ENCODE peak calls at places on chromosomes 3 and 15, in four cellular contexts. B is A673, M is endodermal cell, T is HCT116. V is an unnamed sample.

GRCh38 chr3:125194061-125194848 is 18.3 kb downstream of the SLC12A8 start:
- DNase-seq in B (no peak), M (no peak), T (no peak), V (no peak)

GRCh38 chr3:114454592-114455251 is 160.9 kb downstream of the TIGIT start:
- DNase-seq in B (peak; percentile 70), M (no peak), T (no peak), V (no peak)

GRCh38 chr3:170448530-170449110 is 30.0 kb downstream of the CLDN11 start:
- DNase-seq in B (no peak), M (no peak), T (no peak), V (no peak)

GRCh38 chr3:14266361-14266760 is 87.7 kb downstream of the LSM3 start:
- DNase-seq in B (no peak), M (no peak), T (no peak), V (no peak)

GRCh38 chr3:102181202-102181920 is 253.5 kb upstream of the ZPLD1 start:
- DNase-seq in B (peak; percentile 92), M (no peak), T (no peak), V (no peak)

GRCh38 chr15:44810237-44810636 is 73.9 kb downstream of the TRIM69 start:
- DNase-seq in B (no peak), M (no peak), T (no peak), V (no peak)

GRCh38 chr3:115518100-115518852 is 105.0 kb upstream of the GAP43 start:
- DNase-seq in B (peak; percentile 99), M (peak; percentile 60), T (peak; percentile 19), V (peak; percentile 91)

GRCh38 chr3:54198556-54198955 is 76.2 kb downstream of the CACNA2D3 start:
- DNase-seq in B (no peak), M (no peak), T (no peak), V (no peak)

GRCh38 chr3:152097770-152098169 is 171.0 kb upstream of the MBNL1 start:
- DNase-seq in B (no peak), M (no peak), T (no peak), V (no peak)

GRCh38 chr3:128323206-128324081 is 143.2 kb downstream of the DNAJB8 start:
- DNase-seq in B (no peak), M (peak; percentile 32), T (no peak), V (no peak)

GRCh38 chr3:138786788-138787276 is 47.9 kb downstream of the PIK3CB start:
- DNase-seq in B (no peak), M (no peak), T (no peak), V (no peak)

GRCh38 chr15:75673426-75674247 is 25.9 kb downstream of the SNX33 start:
- DNase-seq in B (no peak), M (no peak), T (no peak), V (no peak)

GRCh38 chr15:65305144-65305758 is 774 bp downstream of the RNU5B-1 start:
- DNase-seq in B (no peak), M (no peak), T (no peak), V (no peak)

GRCh38 chr3:77370413-77370812 is 330.5 kb downstream of the ROBO2 start:
- DNase-seq in B (peak; percentile 68), M (no peak), T (no peak), V (peak; percentile 28)

GRCh38 chr15:48825075-48825474 is 14.2 kb upstream of the CEP152 start:
- DNase-seq in B (no peak), M (no peak), T (no peak), V (no peak)

DNA sequence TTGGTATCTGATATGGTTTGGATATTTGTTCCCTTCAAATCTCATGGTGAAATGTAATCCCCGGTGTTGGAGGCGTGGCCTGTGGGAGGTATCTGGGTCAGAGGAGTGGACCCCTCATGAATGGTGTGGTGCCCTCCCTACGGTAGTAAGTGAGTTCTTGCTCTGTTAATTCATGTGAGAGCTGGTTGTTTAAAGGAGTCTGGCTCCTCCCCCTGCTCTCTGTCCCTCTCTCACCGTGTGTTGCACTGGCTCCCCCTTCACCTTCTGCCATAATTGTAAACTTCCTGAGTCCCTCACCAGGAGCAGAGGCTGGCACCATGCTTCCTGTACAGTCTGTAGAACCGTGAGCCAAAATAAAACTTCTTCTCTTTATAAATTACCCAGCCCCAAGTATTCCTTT is 246.9 kb upstream of the AGTR1 start:
- DNase-seq in B (peak; percentile 58), M (no peak), T (no peak), V (no peak)
- H3K27me3 ChIP-seq in B (no peaks in the 10 kb centered on the region), M (no peaks in the 10 kb centered on the region), T (no peaks in the 10 kb centered on the region), V (no peaks in the 10 kb centered on the region)

GRCh38 chr3:119463171-119464169 is at the start of gene TMEM39A:
- DNase-seq in B (peak; percentile 99), M (peak; percentile 99), T (peak; percentile 95), V (peak; percentile 88)
- TF ChIP-seq CTCF in B (no peak), M (peak; percentile 30), T (no peak), V (no peak)

DNA sequence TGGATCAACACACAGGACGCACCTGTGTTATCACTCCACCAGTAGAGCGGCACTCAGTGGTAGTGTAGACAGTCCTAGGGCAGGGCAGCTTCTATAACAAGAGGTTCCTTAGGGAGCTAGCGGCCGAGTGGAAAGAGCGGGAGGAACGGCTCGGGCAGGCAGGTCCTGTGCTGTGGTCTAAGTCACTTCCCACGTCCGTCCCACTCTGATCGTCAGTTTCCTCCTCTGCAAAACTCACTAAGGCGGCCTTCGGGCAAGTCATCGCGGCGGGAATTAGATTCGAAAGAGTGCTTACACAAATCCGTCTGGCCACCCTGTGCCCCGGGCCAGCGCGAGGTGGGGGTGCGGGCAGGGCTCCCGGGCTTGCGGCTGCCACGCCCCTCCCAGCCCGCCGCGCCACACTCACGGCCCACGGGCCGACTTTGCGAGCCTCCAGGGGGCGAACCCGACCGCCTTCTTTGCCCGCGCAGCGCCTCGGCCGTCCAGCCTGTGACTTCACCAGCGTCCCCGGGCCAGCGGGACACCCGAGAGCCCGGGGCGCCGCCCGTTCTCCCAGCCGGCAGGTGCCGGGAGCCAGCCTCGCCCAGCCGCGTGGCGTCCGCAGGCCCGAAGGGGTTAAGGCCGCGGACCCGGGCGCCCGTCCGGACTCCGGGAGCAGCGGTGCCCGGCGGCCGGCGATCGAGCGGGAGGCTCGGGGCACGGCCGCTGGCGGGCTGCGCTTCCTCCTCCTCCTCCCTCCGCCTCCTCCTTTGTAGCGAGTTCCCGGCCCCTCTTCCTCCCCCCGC is 426 bp upstream of the CORO2B start:
- DNase-seq in B (peak; percentile 70), M (peak; percentile 84), T (no peak), V (no peak)
- H3K27me3 ChIP-seq in B (no peaks in the 10 kb centered on the region), M (peaks cover 42% of the 10 kb centered on the region), T (no peaks in the 10 kb centered on the region), V (peaks cover 9% of the 10 kb centered on the region)

DNA sequence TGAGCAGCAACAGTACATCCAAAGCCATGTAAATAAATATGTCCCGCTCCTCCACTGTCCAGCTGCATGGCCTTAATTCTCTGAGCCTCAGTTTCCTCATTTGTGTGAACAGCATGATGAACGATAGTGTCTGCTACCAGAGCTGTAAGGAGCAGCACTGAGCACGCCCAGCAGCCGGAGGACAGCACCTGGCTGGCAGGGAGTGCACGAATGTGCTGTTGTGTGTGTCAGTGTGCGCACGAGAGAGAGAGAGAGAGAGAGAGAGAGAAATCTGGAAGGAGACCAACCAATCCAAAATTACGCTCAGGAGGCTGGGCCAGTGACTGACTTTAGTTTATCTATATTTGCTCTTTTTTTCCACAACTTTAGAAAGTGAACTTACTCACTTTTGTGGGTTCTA is 26.6 kb upstream of the PLXNA1 start:
- DNase-seq in B (no peak), M (no peak), T (no peak), V (no peak)
- TF ChIP-seq CTCF in B (no peak), M (no peak), T (no peak), V (no peak)

DNA sequence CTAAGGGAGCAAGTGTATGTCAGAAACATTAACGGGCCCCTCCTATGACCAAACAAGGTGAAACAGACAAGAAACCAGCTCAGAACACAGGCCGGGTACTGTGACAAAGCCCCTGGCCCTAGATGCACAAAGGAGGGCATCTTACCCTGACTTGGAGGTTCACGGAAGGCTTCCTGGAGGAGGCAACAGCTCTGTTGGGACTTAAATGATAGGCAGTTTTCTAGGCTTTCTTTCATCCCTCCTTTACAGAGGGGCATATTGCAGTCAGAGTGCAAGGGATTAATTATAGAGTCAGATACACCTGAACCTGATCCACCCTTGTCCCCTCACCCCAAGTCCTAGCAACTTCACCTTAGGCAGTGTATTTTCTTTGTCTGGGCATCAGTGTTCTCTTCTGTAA is 8.4 kb downstream of the EPHB3 start:
- DNase-seq in B (no peak), M (no peak), T (no peak), V (no peak)
- H3K27me3 ChIP-seq in B (no peaks in the 10 kb centered on the region), M (peaks cover 21% of the 10 kb centered on the region), T (no peaks in the 10 kb centered on the region), V (peaks cover 26% of the 10 kb centered on the region)

GRCh38 chr3:12756185-12756584 is 2.9 kb downstream of the TMEM40 start:
- DNase-seq in B (no peak), M (no peak), T (no peak), V (no peak)
- TF ChIP-seq CTCF in B (no peak), M (no peak), T (no peak), V (no peak)

DNA sequence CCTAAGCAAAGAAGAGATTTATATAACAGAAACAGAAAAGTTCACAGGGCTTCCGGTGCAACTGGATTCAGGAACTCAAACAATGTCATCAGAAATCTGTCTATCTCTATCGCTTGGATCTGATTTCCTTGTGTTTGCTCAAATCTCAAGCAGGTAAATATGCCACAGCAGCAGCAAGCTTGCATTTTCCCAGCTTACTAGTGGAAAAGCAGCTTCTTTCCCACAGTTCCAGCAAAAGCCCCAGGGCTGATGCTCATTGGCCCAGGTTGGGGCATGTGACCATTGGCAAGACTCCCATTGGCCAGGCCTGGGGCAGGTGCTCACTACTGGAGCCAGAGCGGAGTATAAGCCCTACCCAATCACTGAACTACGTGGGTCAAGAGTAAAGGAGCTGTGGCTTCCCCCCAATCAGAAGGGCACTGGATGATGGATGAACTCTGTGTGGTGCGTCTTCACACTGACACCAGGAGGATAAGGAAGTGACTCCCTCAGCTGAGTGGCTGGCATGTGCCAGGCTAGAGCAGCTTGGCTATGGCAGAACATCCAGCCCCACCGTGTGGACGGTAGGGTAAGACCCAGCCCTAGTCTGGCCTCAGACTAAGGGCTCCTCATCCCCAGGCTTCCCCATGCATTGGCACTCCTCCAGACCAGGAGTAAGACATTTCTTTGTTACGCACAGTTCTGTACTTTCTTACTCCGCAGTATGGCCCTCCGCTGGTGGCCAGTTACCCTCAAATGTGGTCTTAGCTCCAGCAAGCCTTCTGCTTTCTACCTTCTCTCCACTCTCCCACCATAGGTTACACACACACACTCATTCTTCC is 13.1 kb upstream of the VIPR1 start:
- DNase-seq in B (no peak), M (peak; percentile 40), T (no peak), V (no peak)
- H3K27me3 ChIP-seq in B (no peaks in the 10 kb centered on the region), M (no peaks in the 10 kb centered on the region), T (no peaks in the 10 kb centered on the region), V (no peaks in the 10 kb centered on the region)

GRCh38 chr3:184672335-184672734 is 39.5 kb downstream of the MAGEF1 start:
- DNase-seq in B (no peak), M (peak; percentile 52), T (no peak), V (no peak)
- TF ChIP-seq CTCF in B (no peak), M (peak; percentile 34), T (no peak), V (no peak)

GRCh38 chr15:50180091-50180490 is 1.9 kb upstream of the SLC27A2 start:
- DNase-seq in B (no peak), M (no peak), T (no peak), V (no peak)
- H3K27me3 ChIP-seq in B (peaks cover 12% of the 10 kb centered on the region), M (peaks cover 79% of the 10 kb centered on the region), T (no peaks in the 10 kb centered on the region), V (peaks cover 16% of the 10 kb centered on the region)

V was measured in kidney epithelial cell.